ENCODE peak calls at places on chromosomes 11 and 22, in seven cellular contexts. One of them, this sample, is unnamed.

GRCh38 chr11:16815047-16815767 is 76.8 kb downstream of the C11orf58 start:
- DNase-seq in body of pancreas: peak
- DNase-seq in uterus: peak
- DNase-seq in WERI-Rb-1: no peak
- DNase-seq in upper lobe of right lung: peak
- DNase-seq in astrocyte of the cerebellum: peak
- DNase-seq in suprapubic skin: peak
- DNase-seq in this sample: no peak

GRCh38 chr22:41382098-41382578 is 396 bp downstream of the TEF start:
- DNase-seq in body of pancreas: peak
- DNase-seq in uterus: peak
- DNase-seq in WERI-Rb-1: peak
- DNase-seq in upper lobe of right lung: peak
- DNase-seq in astrocyte of the cerebellum: no peak
- DNase-seq in suprapubic skin: peak
- DNase-seq in this sample: no peak

GRCh38 chr11:6911946-6912345 is 8.9 kb upstream of the OR2D3 start:
- DNase-seq in body of pancreas: peak
- DNase-seq in uterus: no peak
- DNase-seq in WERI-Rb-1: no peak
- DNase-seq in upper lobe of right lung: no peak
- DNase-seq in astrocyte of the cerebellum: no peak
- DNase-seq in suprapubic skin: no peak
- DNase-seq in this sample: no peak

GRCh38 chr11:44566559-44566949 is 1.1 kb downstream of the CD82 start:
- DNase-seq in body of pancreas: no peak
- DNase-seq in uterus: no peak
- DNase-seq in WERI-Rb-1: no peak
- DNase-seq in upper lobe of right lung: no peak
- DNase-seq in astrocyte of the cerebellum: no peak
- DNase-seq in suprapubic skin: no peak
- DNase-seq in this sample: no peak

GRCh38 chr11:73758451-73758850 is 2.4 kb downstream of the RAB6A start:
- DNase-seq in body of pancreas: no peak
- DNase-seq in uterus: no peak
- DNase-seq in WERI-Rb-1: no peak
- DNase-seq in upper lobe of right lung: no peak
- DNase-seq in astrocyte of the cerebellum: no peak
- DNase-seq in suprapubic skin: no peak
- DNase-seq in this sample: no peak

GRCh38 chr11:120710354-120711187 is 199.0 kb downstream of the GRIK4 start:
- DNase-seq in body of pancreas: peak
- DNase-seq in uterus: peak
- DNase-seq in WERI-Rb-1: no peak
- DNase-seq in upper lobe of right lung: no peak
- DNase-seq in astrocyte of the cerebellum: peak
- DNase-seq in suprapubic skin: peak
- DNase-seq in this sample: no peak

GRCh38 chr11:102223859-102224258 is 93.4 kb upstream of the BIRC3 start:
- DNase-seq in body of pancreas: no peak
- DNase-seq in uterus: no peak
- DNase-seq in WERI-Rb-1: no peak
- DNase-seq in upper lobe of right lung: no peak
- DNase-seq in astrocyte of the cerebellum: no peak
- DNase-seq in suprapubic skin: no peak
- DNase-seq in this sample: no peak

GRCh38 chr11:46686886-46687810 is 13.3 kb downstream of the ARHGAP1 start:
- DNase-seq in body of pancreas: no peak
- DNase-seq in uterus: peak
- DNase-seq in WERI-Rb-1: no peak
- DNase-seq in upper lobe of right lung: no peak
- DNase-seq in astrocyte of the cerebellum: peak
- DNase-seq in suprapubic skin: no peak
- DNase-seq in this sample: no peak

GRCh38 chr22:21672107-21672629 is 6.4 kb downstream of the PPIL2 start:
- DNase-seq in body of pancreas: no peak
- DNase-seq in uterus: no peak
- DNase-seq in WERI-Rb-1: no peak
- DNase-seq in upper lobe of right lung: no peak
- DNase-seq in astrocyte of the cerebellum: no peak
- DNase-seq in suprapubic skin: no peak
- DNase-seq in this sample: no peak

GRCh38 chr11:119757378-119757777 is 28.4 kb upstream of the NECTIN1 start:
- DNase-seq in body of pancreas: no peak
- DNase-seq in uterus: no peak
- DNase-seq in WERI-Rb-1: no peak
- DNase-seq in upper lobe of right lung: peak
- DNase-seq in astrocyte of the cerebellum: no peak
- DNase-seq in suprapubic skin: no peak
- DNase-seq in this sample: no peak

GRCh38 chr22:39117585-39118191 is 20.6 kb downstream of the APOBEC3H start:
- DNase-seq in body of pancreas: peak
- DNase-seq in uterus: no peak
- DNase-seq in WERI-Rb-1: peak
- DNase-seq in upper lobe of right lung: no peak
- DNase-seq in astrocyte of the cerebellum: peak
- DNase-seq in suprapubic skin: no peak
- DNase-seq in this sample: peak

GRCh38 chr11:74307409-74307808 is 4.0 kb downstream of the P4HA3 start:
- DNase-seq in body of pancreas: peak
- DNase-seq in uterus: no peak
- DNase-seq in WERI-Rb-1: no peak
- DNase-seq in upper lobe of right lung: no peak
- DNase-seq in astrocyte of the cerebellum: peak
- DNase-seq in suprapubic skin: no peak
- DNase-seq in this sample: no peak

GRCh38 chr22:21947040-21948014 is 5.3 kb downstream of the PPM1F start:
- DNase-seq in body of pancreas: no peak
- DNase-seq in uterus: no peak
- DNase-seq in WERI-Rb-1: peak
- DNase-seq in upper lobe of right lung: no peak
- DNase-seq in astrocyte of the cerebellum: peak
- DNase-seq in suprapubic skin: no peak
- DNase-seq in this sample: no peak

GRCh38 chr11:75562836-75563484 is 907 bp downstream of the SERPINH1 start:
- DNase-seq in body of pancreas: peak
- DNase-seq in uterus: no peak
- DNase-seq in WERI-Rb-1: peak
- DNase-seq in upper lobe of right lung: no peak
- DNase-seq in astrocyte of the cerebellum: no peak
- DNase-seq in suprapubic skin: no peak
- DNase-seq in this sample: no peak

GRCh38 chr11:104970756-104971155 is 2.4 kb upstream of the CASP4 start:
- DNase-seq in body of pancreas: no peak
- DNase-seq in uterus: no peak
- DNase-seq in WERI-Rb-1: no peak
- DNase-seq in upper lobe of right lung: no peak
- DNase-seq in astrocyte of the cerebellum: no peak
- DNase-seq in suprapubic skin: no peak
- DNase-seq in this sample: no peak

GRCh38 chr22:22976033-22976922 is 88.7 kb downstream of the IGLL5 start:
- DNase-seq in body of pancreas: no peak
- DNase-seq in uterus: no peak
- DNase-seq in WERI-Rb-1: no peak
- DNase-seq in upper lobe of right lung: no peak
- DNase-seq in astrocyte of the cerebellum: no peak
- DNase-seq in suprapubic skin: no peak
- DNase-seq in this sample: no peak
- TF ChIP-seq CTCF in body of pancreas: no peak
- TF ChIP-seq CTCF in uterus: no peak
- TF ChIP-seq CTCF in WERI-Rb-1: peak
- TF ChIP-seq CTCF in upper lobe of right lung: no peak
- TF ChIP-seq CTCF in astrocyte of the cerebellum: no peak
- TF ChIP-seq CTCF in suprapubic skin: no peak
- TF ChIP-seq CTCF in this sample: no peak

DNA sequence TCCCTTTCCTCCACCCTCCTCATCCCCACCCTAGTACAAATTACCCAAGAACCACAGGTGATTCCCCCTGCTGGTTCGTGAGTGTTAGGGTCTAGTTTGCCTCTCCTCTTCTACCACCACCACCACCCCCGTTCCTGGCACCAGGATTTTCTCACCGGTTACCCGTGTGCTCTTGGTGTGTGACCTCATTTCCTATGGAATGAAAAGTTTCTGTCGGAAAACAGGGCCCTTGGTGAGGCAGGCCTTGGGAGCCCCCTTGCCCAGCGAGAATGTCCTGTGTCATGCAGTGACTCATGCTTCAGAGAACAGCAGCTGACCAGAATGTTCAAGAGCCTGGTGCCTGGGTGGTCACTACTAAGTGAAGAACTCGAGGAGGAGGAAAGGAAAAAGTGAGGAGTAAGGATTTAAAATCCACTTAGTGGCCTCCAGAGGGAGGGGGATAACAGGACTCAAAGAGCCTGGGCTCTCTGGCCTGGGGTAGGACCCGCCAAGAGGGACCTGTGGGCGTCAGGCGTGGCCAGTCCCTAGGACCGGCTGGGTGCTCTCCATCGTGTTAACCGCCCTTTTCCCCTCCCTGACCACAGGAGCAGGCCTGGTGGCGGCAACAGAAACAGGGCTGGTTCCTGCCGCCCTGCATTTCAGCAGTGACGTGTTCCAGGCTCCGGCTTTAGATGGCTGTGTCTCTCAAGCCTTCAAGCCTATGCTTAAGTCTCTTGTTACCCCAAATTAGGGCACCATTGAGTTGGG is 30.2 kb downstream of the C22orf31 start:
- DNase-seq in body of pancreas: peak
- DNase-seq in uterus: peak
- DNase-seq in WERI-Rb-1: no peak
- DNase-seq in upper lobe of right lung: peak
- DNase-seq in astrocyte of the cerebellum: peak
- DNase-seq in suprapubic skin: peak
- DNase-seq in this sample: no peak
- H3K4me3 ChIP-seq in body of pancreas: no peak
- H3K4me3 ChIP-seq in uterus: peak
- H3K4me3 ChIP-seq in WERI-Rb-1: no peak
- H3K4me3 ChIP-seq in upper lobe of right lung: peak
- H3K4me3 ChIP-seq in astrocyte of the cerebellum: peak
- H3K4me3 ChIP-seq in suprapubic skin: peak
- H3K4me3 ChIP-seq in this sample: no peak

GRCh38 chr11:87219266-87219665 is 181.5 kb downstream of the TMEM135 start:
- DNase-seq in body of pancreas: no peak
- DNase-seq in uterus: no peak
- DNase-seq in WERI-Rb-1: no peak
- DNase-seq in upper lobe of right lung: no peak
- DNase-seq in astrocyte of the cerebellum: no peak
- DNase-seq in suprapubic skin: no peak
- DNase-seq in this sample: peak

GRCh38 chr11:87212891-87213290 is 175.2 kb downstream of the TMEM135 start:
- DNase-seq in body of pancreas: no peak
- DNase-seq in uterus: no peak
- DNase-seq in WERI-Rb-1: no peak
- DNase-seq in upper lobe of right lung: no peak
- DNase-seq in astrocyte of the cerebellum: no peak
- DNase-seq in suprapubic skin: no peak
- DNase-seq in this sample: no peak

GRCh38 chr11:87215236-87215635 is 177.5 kb downstream of the TMEM135 start:
- DNase-seq in body of pancreas: no peak
- DNase-seq in uterus: no peak
- DNase-seq in WERI-Rb-1: no peak
- DNase-seq in upper lobe of right lung: no peak
- DNase-seq in astrocyte of the cerebellum: no peak
- DNase-seq in suprapubic skin: no peak
- DNase-seq in this sample: no peak

DNA sequence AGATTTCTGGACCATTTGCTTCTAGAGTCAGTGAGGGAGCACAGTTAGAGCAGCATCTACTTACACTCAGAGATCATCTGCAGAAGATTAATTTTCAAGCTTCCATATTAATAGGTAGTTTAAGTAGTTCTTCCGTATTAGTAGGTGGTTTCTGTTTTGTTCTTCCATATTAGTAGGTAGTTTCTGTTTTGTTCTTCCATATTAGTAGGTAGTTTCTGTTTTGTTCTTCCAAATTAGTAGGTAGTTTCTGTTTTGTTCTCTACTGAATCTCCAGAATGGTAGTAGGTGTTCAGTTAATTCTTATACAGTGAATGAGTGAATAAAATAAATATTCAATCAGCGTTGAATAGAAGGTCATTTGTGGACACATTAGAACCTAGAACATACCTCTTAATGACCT is 175.7 kb downstream of the TMEM135 start:
- DNase-seq in body of pancreas: no peak
- DNase-seq in uterus: no peak
- DNase-seq in WERI-Rb-1: no peak
- DNase-seq in upper lobe of right lung: no peak
- DNase-seq in astrocyte of the cerebellum: no peak
- DNase-seq in suprapubic skin: no peak
- DNase-seq in this sample: no peak
- TF ChIP-seq CTCF in body of pancreas: no peak
- TF ChIP-seq CTCF in uterus: no peak
- TF ChIP-seq CTCF in WERI-Rb-1: no peak
- TF ChIP-seq CTCF in upper lobe of right lung: no peak
- TF ChIP-seq CTCF in astrocyte of the cerebellum: no peak
- TF ChIP-seq CTCF in suprapubic skin: no peak
- TF ChIP-seq CTCF in this sample: no peak

GRCh38 chr22:30615543-30615954 is 8.6 kb downstream of the TCN2 start:
- DNase-seq in body of pancreas: peak
- DNase-seq in uterus: no peak
- DNase-seq in WERI-Rb-1: no peak
- DNase-seq in upper lobe of right lung: no peak
- DNase-seq in astrocyte of the cerebellum: no peak
- DNase-seq in suprapubic skin: no peak
- DNase-seq in this sample: no peak

GRCh38 chr22:30612789-30613188 is 5.8 kb downstream of the TCN2 start:
- DNase-seq in body of pancreas: no peak
- DNase-seq in uterus: no peak
- DNase-seq in WERI-Rb-1: no peak
- DNase-seq in upper lobe of right lung: no peak
- DNase-seq in astrocyte of the cerebellum: no peak
- DNase-seq in suprapubic skin: no peak
- DNase-seq in this sample: no peak

GRCh38 chr22:30617819-30618218 is 10.8 kb downstream of the TCN2 start:
- DNase-seq in body of pancreas: no peak
- DNase-seq in uterus: no peak
- DNase-seq in WERI-Rb-1: no peak
- DNase-seq in upper lobe of right lung: no peak
- DNase-seq in astrocyte of the cerebellum: no peak
- DNase-seq in suprapubic skin: no peak
- DNase-seq in this sample: no peak

GRCh38 chr22:30614268-30614667 is 7.3 kb downstream of the TCN2 start:
- DNase-seq in body of pancreas: no peak
- DNase-seq in uterus: no peak
- DNase-seq in WERI-Rb-1: no peak
- DNase-seq in upper lobe of right lung: no peak
- DNase-seq in astrocyte of the cerebellum: no peak
- DNase-seq in suprapubic skin: no peak
- DNase-seq in this sample: no peak

DNA sequence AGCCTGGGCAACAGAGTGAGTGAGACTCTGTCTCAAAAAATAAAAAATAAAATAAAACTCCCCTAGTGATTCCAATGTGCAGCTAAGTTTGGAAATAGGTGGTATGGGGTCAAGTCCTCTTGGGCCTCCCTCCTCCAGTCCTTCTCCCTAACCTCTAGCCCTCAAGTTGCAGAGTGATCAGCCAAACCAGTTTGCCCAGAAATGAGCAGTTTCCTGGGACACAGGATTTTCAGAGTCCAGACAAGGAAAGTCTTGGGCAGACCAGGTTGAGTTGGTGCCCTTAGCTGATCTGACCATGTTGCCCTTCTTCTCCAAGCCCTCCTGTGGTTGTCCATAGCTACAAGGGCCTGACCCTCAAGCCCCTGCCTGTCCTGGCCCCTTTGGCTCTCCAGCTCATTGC is 7.9 kb downstream of the TCN2 start:
- DNase-seq in body of pancreas: no peak
- DNase-seq in uterus: no peak
- DNase-seq in WERI-Rb-1: no peak
- DNase-seq in upper lobe of right lung: no peak
- DNase-seq in astrocyte of the cerebellum: no peak
- DNase-seq in suprapubic skin: no peak
- DNase-seq in this sample: no peak
- H3K4me3 ChIP-seq in body of pancreas: no peak
- H3K4me3 ChIP-seq in uterus: no peak
- H3K4me3 ChIP-seq in WERI-Rb-1: no peak
- H3K4me3 ChIP-seq in upper lobe of right lung: no peak
- H3K4me3 ChIP-seq in astrocyte of the cerebellum: no peak
- H3K4me3 ChIP-seq in suprapubic skin: no peak
- H3K4me3 ChIP-seq in this sample: no peak

This sample was measured in GM12864.